ENCODE peak calls at places on chromosomes 5 and 9, in nine cellular contexts. R is ovary; Z is M059J; F is Kasumi-1; Y is stimulated activated CD4-positive, alpha-beta T cell treated with anti-CD3 and anti-CD28 coated beads, Interleukin-1b, Interleukin-23, amount 100 ng/mL, for 1 hour; A is ascending aorta; Q is iPS-NIHi11; V is amniotic stem cell; K is stimulated activated CD8-positive, alpha-beta memory T cell treated with anti-CD3 and anti-CD28 coated beads, Interleukin-4, amount 100 ng/mL, for 24 hours. I is an unnamed sample.

GRCh38 chr5:170757182-170757601 is 26.3 kb upstream of the GABRP start:
- DNase-seq in R (no peak), Z (no peak), F (no peak), Y (no peak), A (no peak), Q (no peak), V (no peak), K (no peak), I (peak)

GRCh38 chr9:18256574-18256973 is 217.4 kb upstream of the ADAMTSL1 start:
- DNase-seq in R (no peak), Z (peak), F (no peak), Y (no peak), A (no peak), Q (no peak), V (no peak), K (no peak), I (peak)

GRCh38 chr5:158431369-158432029 is 572.6 kb upstream of the CLINT1 start:
- DNase-seq in R (peak), Z (no peak), F (no peak), Y (no peak), A (no peak), Q (no peak), V (no peak), K (no peak), I (no peak)

GRCh38 chr5:80959768-80960442 is at the start of gene RASGRF2:
- DNase-seq in R (peak), Z (no peak), F (no peak), Y (no peak), A (no peak), Q (peak), V (peak), K (peak), I (peak)

GRCh38 chr5:130605200-130605599 is 559.9 kb downstream of the HINT1 start:
- DNase-seq in R (no peak), Z (peak), F (no peak), Y (no peak), A (no peak), Q (peak), V (no peak), K (no peak), I (no peak)

GRCh38 chr9:105647595-105648349 is 14.5 kb upstream of the TAL2 start:
- DNase-seq in R (no peak), Z (peak), F (no peak), Y (no peak), A (no peak), Q (no peak), V (no peak), K (no peak), I (peak)

GRCh38 chr5:67287795-67288194 is 91.2 kb upstream of the CD180 start:
- DNase-seq in R (no peak), Z (peak), F (no peak), Y (no peak), A (no peak), Q (no peak), V (peak), K (no peak), I (peak)

GRCh38 chr9:21965401-21965951 is 28.7 kb downstream of the CDKN2A start:
- DNase-seq in R (no peak), Z (no peak), F (peak), Y (no peak), A (no peak), Q (peak), V (peak), K (no peak), I (peak)

GRCh38 chr5:7209583-7210139 is 186.3 kb upstream of the ADCY2 start:
- DNase-seq in R (no peak), Z (no peak), F (peak), Y (no peak), A (no peak), Q (no peak), V (no peak), K (no peak), I (no peak)

GRCh38 chr5:164600166-164600715 is 1094.8 kb downstream of the MAT2B start:
- DNase-seq in R (no peak), Z (peak), F (no peak), Y (no peak), A (no peak), Q (no peak), V (peak), K (no peak), I (peak)

GRCh38 chr9:137042751-137043727 is 2.9 kb downstream of the NPDC1 start:
- DNase-seq in R (no peak), Z (no peak), F (no peak), Y (no peak), A (no peak), Q (no peak), V (no peak), K (no peak), I (no peak)

GRCh38 chr5:122977306-122977705 is 59.2 kb downstream of the PPIC start:
- DNase-seq in R (no peak), Z (no peak), F (no peak), Y (no peak), A (no peak), Q (no peak), V (no peak), K (no peak), I (no peak)

GRCh38 chr5:145825751-145826180 is 9.4 kb downstream of the PRELID2 start:
- DNase-seq in R (no peak), Z (peak), F (peak), Y (no peak), A (no peak), Q (peak), V (peak), K (no peak), I (peak)

GRCh38 chr9:123637940-123638634 is 282.1 kb downstream of the CRB2 start:
- DNase-seq in R (no peak), Z (peak), F (peak), Y (no peak), A (no peak), Q (no peak), V (no peak), K (no peak), I (peak)

GRCh38 chr9:10062629-10063395 is 550.0 kb downstream of the PTPRD start:
- DNase-seq in R (no peak), Z (peak), F (no peak), Y (no peak), A (no peak), Q (no peak), V (no peak), K (no peak), I (peak)

I was measured in IMR-90.